ENCODE peak calls at places on chromosome 14, in eight cellular contexts. L is HepG2, Z is PC-9, V is left lung, Y is esophagus squamous epithelium, G is stomach, P is testis, Q is uterus. J is an unnamed sample. For H3K4me1, the result is how much of the 10 kb centered on the place peaks cover.

GRCh38 chr14:72598328-72598727 is 295.6 kb downstream of the DPF3 start:
- DNase-seq in L (no peak), Z (no peak), V (no peak), Y (no peak), G (no peak), P (no peak), Q (no peak), J (no peak)

GRCh38 chr14:75428230-75429104 is 645 bp downstream of the JDP2 start:
- DNase-seq in L (no peak), Z (peak), V (peak), Y (no peak), G (peak), P (no peak), Q (peak), J (peak)

GRCh38 chr14:54002653-54003052 is 46.0 kb upstream of the BMP4 start:
- DNase-seq in L (no peak), Z (no peak), V (no peak), Y (no peak), G (no peak), P (no peak), Q (no peak), J (no peak)

GRCh38 chr14:34750670-34751069 is 36.3 kb upstream of the CFL2 start:
- DNase-seq in L (no peak), Z (no peak), V (no peak), Y (no peak), G (no peak), P (no peak), Q (no peak), J (no peak)

GRCh38 chr14:54364555-54365415 is 32.0 kb upstream of the CDKN3 start:
- DNase-seq in L (peak), Z (no peak), V (no peak), Y (no peak), G (no peak), P (no peak), Q (peak), J (no peak)

GRCh38 chr14:61839452-61839851 is 77.2 kb downstream of the SNAPC1 start:
- DNase-seq in L (no peak), Z (no peak), V (no peak), Y (no peak), G (no peak), P (no peak), Q (no peak), J (no peak)

GRCh38 chr14:39593339-39593738 is 161.1 kb upstream of the FBXO33 start:
- DNase-seq in L (no peak), Z (no peak), V (no peak), Y (no peak), G (no peak), P (no peak), Q (no peak), J (no peak)

GRCh38 chr14:71322660-71323250 is 415.5 kb downstream of the PCNX1 start:
- DNase-seq in L (no peak), Z (no peak), V (no peak), Y (no peak), G (no peak), P (peak), Q (no peak), J (no peak)

GRCh38 chr14:50937800-50938199 is 6.5 kb downstream of the PYGL start:
- DNase-seq in L (no peak), Z (no peak), V (no peak), Y (no peak), G (no peak), P (no peak), Q (no peak), J (no peak)

GRCh38 chr14:104968153-104968527 is 10.0 kb downstream of the AHNAK2 start:
- DNase-seq in L (no peak), Z (peak), V (peak), Y (no peak), G (peak), P (peak), Q (peak), J (no peak)

GRCh38 chr14:81382517-81383225 is 17.5 kb downstream of the STON2 start:
- DNase-seq in L (no peak), Z (no peak), V (no peak), Y (no peak), G (no peak), P (no peak), Q (no peak), J (no peak)

GRCh38 chr14:104469591-104469990 is 110.0 kb upstream of the C14orf180 start:
- DNase-seq in L (no peak), Z (no peak), V (no peak), Y (no peak), G (no peak), P (no peak), Q (no peak), J (no peak)

GRCh38 chr14:104926619-104927431 is 2.1 kb downstream of the PLD4 start:
- DNase-seq in L (no peak), Z (no peak), V (peak), Y (no peak), G (no peak), P (no peak), Q (no peak), J (peak)

GRCh38 chr14:94018308-94018707 is 7.8 kb upstream of the OTUB2 start:
- DNase-seq in L (no peak), Z (no peak), V (no peak), Y (no peak), G (no peak), P (no peak), Q (no peak), J (no peak)

GRCh38 chr14:94995551-94995950 is 161.8 kb downstream of the DICER1 start:
- DNase-seq in L (no peak), Z (no peak), V (no peak), Y (no peak), G (no peak), P (no peak), Q (no peak), J (no peak)

GRCh38 chr14:68011629-68012028 is 192.1 kb downstream of the RAD51B start:
- DNase-seq in L (no peak), Z (no peak), V (no peak), Y (no peak), G (no peak), P (no peak), Q (no peak), J (no peak)

GRCh38 chr14:98931911-98932310 is 340.1 kb downstream of the BCL11B start:
- DNase-seq in L (no peak), Z (no peak), V (no peak), Y (no peak), G (peak), P (no peak), Q (no peak), J (no peak)

GRCh38 chr14:98964171-98964570 is 307.8 kb downstream of the BCL11B start:
- DNase-seq in L (no peak), Z (no peak), V (no peak), Y (no peak), G (no peak), P (no peak), Q (no peak), J (no peak)

GRCh38 chr14:38989917-38990546 is 113.0 kb downstream of the SEC23A start:
- DNase-seq in L (no peak), Z (no peak), V (no peak), Y (no peak), G (no peak), P (no peak), Q (no peak), J (no peak)

GRCh38 chr14:69776875-69777453 is 10.0 kb downstream of the SRSF5 start:
- DNase-seq in L (no peak), Z (no peak), V (no peak), Y (no peak), G (no peak), P (no peak), Q (no peak), J (no peak)

GRCh38 chr14:61262082-61262481 is 19.1 kb downstream of the TMEM30B start:
- DNase-seq in L (no peak), Z (no peak), V (no peak), Y (no peak), G (no peak), P (no peak), Q (no peak), J (no peak)

GRCh38 chr14:61285364-61285763 is 4.2 kb upstream of the TMEM30B start:
- DNase-seq in L (no peak), Z (no peak), V (no peak), Y (no peak), G (no peak), P (no peak), Q (no peak), J (no peak)

GRCh38 chr14:59771577-59771976 is 99.0 kb downstream of the RTN1 start:
- DNase-seq in L (no peak), Z (no peak), V (no peak), Y (no peak), G (no peak), P (no peak), Q (no peak), J (no peak)

GRCh38 chr14:103538291-103539055 is 9.5 kb downstream of the TRMT61A start:
- DNase-seq in L (no peak), Z (no peak), V (no peak), Y (no peak), G (peak), P (peak), Q (peak), J (peak)

GRCh38 chr14:20607617-20608016 is 16.4 kb upstream of the RNASE12 start:
- DNase-seq in L (no peak), Z (no peak), V (no peak), Y (no peak), G (no peak), P (no peak), Q (no peak), J (no peak)

GRCh38 chr14:31320216-31320615 is 100.1 kb downstream of the HEATR5A start:
- DNase-seq in L (no peak), Z (no peak), V (no peak), Y (no peak), G (no peak), P (no peak), Q (no peak), J (no peak)

GRCh38 chr14:72714094-72714493 is 179.8 kb downstream of the DPF3 start:
- DNase-seq in L (no peak), Z (no peak), V (no peak), Y (no peak), G (no peak), P (no peak), Q (no peak), J (no peak)

GRCh38 chr14:58465425-58465824 is 37.9 kb downstream of the KIAA0586 start:
- DNase-seq in L (peak), Z (no peak), V (no peak), Y (no peak), G (no peak), P (no peak), Q (no peak), J (no peak)

GRCh38 chr14:75831455-75831854 is 150.3 kb downstream of the TGFB3 start:
- DNase-seq in L (peak), Z (peak), V (peak), Y (no peak), G (peak), P (peak), Q (peak), J (peak)

GRCh38 chr14:64114796-64115195 is 179.4 kb downstream of the ESR2 start:
- DNase-seq in L (no peak), Z (no peak), V (no peak), Y (no peak), G (no peak), P (no peak), Q (no peak), J (no peak)

GRCh38 chr14:64119535-64119934 is 174.6 kb downstream of the ESR2 start:
- DNase-seq in L (no peak), Z (no peak), V (no peak), Y (no peak), G (no peak), P (no peak), Q (no peak), J (no peak)

GRCh38 chr14:64118892-64119291 is 175.3 kb downstream of the ESR2 start:
- DNase-seq in L (no peak), Z (no peak), V (no peak), Y (no peak), G (no peak), P (no peak), Q (no peak), J (no peak)

GRCh38 chr14:64115401-64115800 is 178.8 kb downstream of the ESR2 start:
- DNase-seq in L (no peak), Z (no peak), V (no peak), Y (no peak), G (no peak), P (no peak), Q (no peak), J (no peak)

GRCh38 chr14:64117671-64118402 is 176.3 kb downstream of the ESR2 start:
- DNase-seq in L (no peak), Z (peak), V (no peak), Y (no peak), G (peak), P (peak), Q (no peak), J (peak)
- TF ChIP-seq CTCF in L (no peak), Z (no peak), V (no peak), Y (no peak), G (no peak), P (no peak), Q (no peak), J (no peak)

GRCh38 chr14:91365552-91365951 is 52.1 kb downstream of the CCDC88C start:
- DNase-seq in L (no peak), Z (no peak), V (no peak), Y (no peak), G (no peak), P (no peak), Q (no peak), J (no peak)

GRCh38 chr14:91367173-91368171 is 50.1 kb downstream of the CCDC88C start:
- DNase-seq in L (no peak), Z (peak), V (peak), Y (no peak), G (peak), P (no peak), Q (no peak), J (no peak)

GRCh38 chr14:91366749-91367148 is 50.9 kb downstream of the CCDC88C start:
- DNase-seq in L (no peak), Z (no peak), V (no peak), Y (no peak), G (no peak), P (no peak), Q (no peak), J (no peak)

GRCh38 chr14:91363776-91364523 is 53.7 kb downstream of the CCDC88C start:
- DNase-seq in L (no peak), Z (no peak), V (peak), Y (no peak), G (no peak), P (no peak), Q (no peak), J (no peak)

DNA sequence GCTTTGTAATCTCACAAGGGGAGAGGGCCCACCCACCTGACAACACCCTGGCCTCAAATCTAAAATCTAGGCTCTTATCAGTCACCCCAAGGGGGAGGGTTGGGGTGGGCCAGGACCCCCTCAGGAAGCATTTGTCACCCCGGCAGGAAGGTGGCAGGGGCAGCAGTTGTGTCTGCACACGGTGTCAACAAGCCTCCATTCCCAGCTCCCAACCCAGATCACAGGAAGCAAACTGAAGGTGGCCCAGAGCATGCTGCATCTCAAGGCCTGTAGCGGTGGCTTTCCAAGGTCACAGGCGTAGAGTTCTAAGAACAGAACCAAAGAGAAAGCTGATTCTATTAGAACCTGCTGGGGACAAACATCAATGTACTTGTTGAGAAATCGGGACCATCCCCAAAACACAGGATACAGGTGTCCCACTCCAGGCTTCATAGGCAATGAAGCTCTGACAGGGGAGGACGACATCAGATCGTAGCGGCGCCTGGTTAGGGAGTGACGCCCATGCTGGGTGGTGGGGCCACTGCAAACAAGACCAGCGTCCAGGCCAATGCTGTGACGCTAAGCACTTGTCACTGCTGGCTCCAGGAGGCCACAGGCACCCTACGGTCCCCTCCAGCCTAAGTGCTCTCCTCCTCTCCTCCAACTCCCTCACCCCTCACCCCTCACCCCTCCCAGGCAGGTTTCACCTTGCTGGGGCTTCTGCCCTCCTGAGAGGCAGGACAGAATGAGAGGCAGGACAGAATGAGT is 52.9 kb downstream of the CCDC88C start:
- DNase-seq in L (peak), Z (no peak), V (no peak), Y (no peak), G (no peak), P (no peak), Q (no peak), J (no peak)
- H3K4me1 ChIP-seq in L (under half), Z (under half), V (under half), Y (under half), G (half or more), P (under half), Q (under half), J (under half)

GRCh38 chr14:102202944-102203343 is 63.2 kb downstream of the WDR20 start:
- DNase-seq in L (no peak), Z (no peak), V (no peak), Y (no peak), G (no peak), P (no peak), Q (no peak), J (no peak)

GRCh38 chr14:102201369-102201748 is 61.7 kb downstream of the WDR20 start:
- DNase-seq in L (no peak), Z (no peak), V (no peak), Y (no peak), G (no peak), P (no peak), Q (no peak), J (no peak)

GRCh38 chr14:102200690-102201368 is 61.1 kb downstream of the WDR20 start:
- DNase-seq in L (no peak), Z (no peak), V (no peak), Y (no peak), G (no peak), P (no peak), Q (no peak), J (no peak)

GRCh38 chr14:102203382-102203781 is 63.7 kb downstream of the WDR20 start:
- DNase-seq in L (no peak), Z (no peak), V (no peak), Y (no peak), G (no peak), P (no peak), Q (no peak), J (no peak)

DNA sequence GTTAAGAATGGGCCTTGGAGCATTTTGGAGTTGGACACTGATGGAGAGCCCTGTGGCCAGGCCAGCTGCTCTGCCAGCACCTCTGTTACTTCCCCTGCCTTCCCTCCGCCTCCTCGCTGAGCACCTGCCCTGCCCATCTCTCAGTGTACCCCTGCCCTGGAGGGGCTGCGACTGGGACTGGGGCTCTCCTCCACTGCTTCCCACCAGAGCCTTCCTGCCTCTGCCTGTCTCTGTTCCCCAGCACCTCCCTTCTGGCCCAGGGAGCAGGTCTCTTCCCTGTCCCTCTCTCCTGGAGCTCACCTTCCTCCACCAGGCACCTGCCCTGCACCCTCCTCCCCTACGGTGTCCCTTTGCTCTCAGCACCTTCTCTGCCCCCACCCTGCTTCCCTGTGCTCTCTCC is 62.1 kb downstream of the WDR20 start:
- DNase-seq in L (no peak), Z (no peak), V (no peak), Y (no peak), G (no peak), P (no peak), Q (no peak), J (no peak)
- H3K4me3 ChIP-seq in L (no peak), Z (no peak), V (no peak), Y (no peak), G (no peak), P (no peak), Q (no peak), J (no peak)

GRCh38 chr14:45156067-45156466 is 20.3 kb downstream of the FANCM start:
- DNase-seq in L (no peak), Z (no peak), V (no peak), Y (no peak), G (no peak), P (no peak), Q (no peak), J (no peak)
- TF ChIP-seq CTCF in L (no peak), Z (no peak), V (no peak), Y (no peak), G (no peak), P (no peak), Q (no peak), J (no peak)

DNA sequence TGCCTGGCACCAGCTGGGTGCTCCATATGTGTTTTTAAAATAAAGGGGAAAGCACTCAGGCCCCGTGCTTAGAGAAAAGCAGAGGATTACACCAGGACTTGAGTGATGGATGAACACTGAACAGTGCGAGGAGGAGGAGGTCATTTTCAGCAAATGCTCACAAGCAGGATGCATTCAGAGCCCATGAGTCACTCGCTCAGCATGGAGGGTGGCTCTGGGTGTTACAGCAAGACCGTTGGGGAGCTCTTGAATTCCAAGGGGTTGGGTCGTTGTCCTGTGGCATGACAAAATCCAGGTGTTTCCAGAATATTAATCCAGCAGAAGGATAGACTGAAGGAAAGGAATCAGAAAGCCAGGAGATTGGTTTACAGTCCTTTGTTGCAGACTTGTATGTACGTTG is 2.9 kb upstream of the BDKRB1 start:
- DNase-seq in L (no peak), Z (peak), V (no peak), Y (no peak), G (no peak), P (no peak), Q (no peak), J (no peak)
- H3K4me1 ChIP-seq in L (under half), Z (under half), V (under half), Y (under half), G (under half), P (under half), Q (under half), J (under half)

GRCh38 chr14:91279354-91279753 is 34.9 kb upstream of the GPR68 start:
- DNase-seq in L (no peak), Z (no peak), V (no peak), Y (no peak), G (no peak), P (no peak), Q (no peak), J (peak)

GRCh38 chr14:91280129-91280528 is 35.6 kb upstream of the GPR68 start:
- DNase-seq in L (no peak), Z (no peak), V (no peak), Y (no peak), G (no peak), P (no peak), Q (no peak), J (no peak)

GRCh38 chr14:91283666-91284065 is 39.2 kb upstream of the GPR68 start:
- DNase-seq in L (no peak), Z (no peak), V (no peak), Y (no peak), G (no peak), P (no peak), Q (no peak), J (no peak)

GRCh38 chr14:91282954-91283645 is 38.6 kb upstream of the GPR68 start:
- DNase-seq in L (no peak), Z (no peak), V (no peak), Y (no peak), G (no peak), P (no peak), Q (no peak), J (no peak)

GRCh38 chr14:91281346-91281745 is 36.8 kb upstream of the GPR68 start:
- DNase-seq in L (no peak), Z (no peak), V (no peak), Y (no peak), G (no peak), P (no peak), Q (no peak), J (peak)
- H3K4me3 ChIP-seq in L (no peak), Z (no peak), V (no peak), Y (no peak), G (no peak), P (no peak), Q (no peak), J (no peak)

J was measured in pancreas.